ENCODE peak calls at places on chromosome 7, in nine cellular contexts. One of them, this sample, is unnamed.

GRCh38 chr7:122402235-122402634 is 97.7 kb upstream of the FEZF1 start:
- DNase-seq in HTR-8/SVneo: no peak
- DNase-seq in CD4-positive, alpha-beta memory T cell: no peak
- DNase-seq in mucosa of descending colon: no peak
- DNase-seq in neural crest cell: no peak
- DNase-seq in colonic mucosa: no peak
- DNase-seq in GM23248: no peak
- DNase-seq in activated T-cell treated with anti-CD3 and anti-CD28 coated beads, Interleukin-2, amount 50 U/mL, for 24 hours: no peak
- DNase-seq in activated T-helper 9 cell treated with anti-CD3 and anti-CD28 coated beads, Interleukin-2, amount 50 U/mL, for 16 hours: no peak
- DNase-seq in this sample: no peak

GRCh38 chr7:159280008-159280407 is 135.3 kb upstream of the VIPR2 start:
- DNase-seq in HTR-8/SVneo: no peak
- DNase-seq in CD4-positive, alpha-beta memory T cell: no peak
- DNase-seq in mucosa of descending colon: no peak
- DNase-seq in neural crest cell: no peak
- DNase-seq in colonic mucosa: no peak
- DNase-seq in GM23248: no peak
- DNase-seq in activated T-cell treated with anti-CD3 and anti-CD28 coated beads, Interleukin-2, amount 50 U/mL, for 24 hours: no peak
- DNase-seq in activated T-helper 9 cell treated with anti-CD3 and anti-CD28 coated beads, Interleukin-2, amount 50 U/mL, for 16 hours: no peak
- DNase-seq in this sample: no peak

GRCh38 chr7:44867073-44867990 is 18.0 kb downstream of the PURB start:
- DNase-seq in HTR-8/SVneo: peak
- DNase-seq in CD4-positive, alpha-beta memory T cell: peak
- DNase-seq in mucosa of descending colon: no peak
- DNase-seq in neural crest cell: no peak
- DNase-seq in colonic mucosa: no peak
- DNase-seq in GM23248: peak
- DNase-seq in activated T-cell treated with anti-CD3 and anti-CD28 coated beads, Interleukin-2, amount 50 U/mL, for 24 hours: no peak
- DNase-seq in activated T-helper 9 cell treated with anti-CD3 and anti-CD28 coated beads, Interleukin-2, amount 50 U/mL, for 16 hours: no peak
- DNase-seq in this sample: no peak

GRCh38 chr7:25940086-25940906 is 211.7 kb upstream of the NFE2L3 start:
- DNase-seq in HTR-8/SVneo: no peak
- DNase-seq in CD4-positive, alpha-beta memory T cell: no peak
- DNase-seq in mucosa of descending colon: no peak
- DNase-seq in neural crest cell: no peak
- DNase-seq in colonic mucosa: no peak
- DNase-seq in GM23248: no peak
- DNase-seq in activated T-cell treated with anti-CD3 and anti-CD28 coated beads, Interleukin-2, amount 50 U/mL, for 24 hours: no peak
- DNase-seq in activated T-helper 9 cell treated with anti-CD3 and anti-CD28 coated beads, Interleukin-2, amount 50 U/mL, for 16 hours: no peak
- DNase-seq in this sample: no peak

GRCh38 chr7:122549578-122549977 is 149.3 kb downstream of the RNF133 start:
- DNase-seq in HTR-8/SVneo: no peak
- DNase-seq in CD4-positive, alpha-beta memory T cell: no peak
- DNase-seq in mucosa of descending colon: no peak
- DNase-seq in neural crest cell: no peak
- DNase-seq in colonic mucosa: no peak
- DNase-seq in GM23248: no peak
- DNase-seq in activated T-cell treated with anti-CD3 and anti-CD28 coated beads, Interleukin-2, amount 50 U/mL, for 24 hours: no peak
- DNase-seq in activated T-helper 9 cell treated with anti-CD3 and anti-CD28 coated beads, Interleukin-2, amount 50 U/mL, for 16 hours: no peak
- DNase-seq in this sample: no peak

GRCh38 chr7:29113384-29114102 is 32.8 kb downstream of the CPVL start:
- DNase-seq in HTR-8/SVneo: peak
- DNase-seq in CD4-positive, alpha-beta memory T cell: no peak
- DNase-seq in mucosa of descending colon: no peak
- DNase-seq in neural crest cell: no peak
- DNase-seq in colonic mucosa: peak
- DNase-seq in GM23248: peak
- DNase-seq in activated T-cell treated with anti-CD3 and anti-CD28 coated beads, Interleukin-2, amount 50 U/mL, for 24 hours: no peak
- DNase-seq in activated T-helper 9 cell treated with anti-CD3 and anti-CD28 coated beads, Interleukin-2, amount 50 U/mL, for 16 hours: no peak
- DNase-seq in this sample: peak

GRCh38 chr7:52749880-52750279 is 285.6 kb upstream of the POM121L12 start:
- DNase-seq in HTR-8/SVneo: no peak
- DNase-seq in CD4-positive, alpha-beta memory T cell: no peak
- DNase-seq in mucosa of descending colon: no peak
- DNase-seq in neural crest cell: no peak
- DNase-seq in colonic mucosa: no peak
- DNase-seq in GM23248: no peak
- DNase-seq in activated T-cell treated with anti-CD3 and anti-CD28 coated beads, Interleukin-2, amount 50 U/mL, for 24 hours: no peak
- DNase-seq in activated T-helper 9 cell treated with anti-CD3 and anti-CD28 coated beads, Interleukin-2, amount 50 U/mL, for 16 hours: no peak
- DNase-seq in this sample: peak

GRCh38 chr7:120370954-120371353 is 98.0 kb downstream of the KCND2 start:
- DNase-seq in HTR-8/SVneo: no peak
- DNase-seq in CD4-positive, alpha-beta memory T cell: no peak
- DNase-seq in mucosa of descending colon: no peak
- DNase-seq in neural crest cell: no peak
- DNase-seq in colonic mucosa: no peak
- DNase-seq in GM23248: no peak
- DNase-seq in activated T-cell treated with anti-CD3 and anti-CD28 coated beads, Interleukin-2, amount 50 U/mL, for 24 hours: no peak
- DNase-seq in activated T-helper 9 cell treated with anti-CD3 and anti-CD28 coated beads, Interleukin-2, amount 50 U/mL, for 16 hours: no peak
- DNase-seq in this sample: no peak

GRCh38 chr7:44637788-44638594 is 31.6 kb downstream of the OGDH start:
- DNase-seq in HTR-8/SVneo: peak
- DNase-seq in CD4-positive, alpha-beta memory T cell: peak
- DNase-seq in mucosa of descending colon: peak
- DNase-seq in neural crest cell: no peak
- DNase-seq in colonic mucosa: peak
- DNase-seq in GM23248: peak
- DNase-seq in activated T-cell treated with anti-CD3 and anti-CD28 coated beads, Interleukin-2, amount 50 U/mL, for 24 hours: peak
- DNase-seq in activated T-helper 9 cell treated with anti-CD3 and anti-CD28 coated beads, Interleukin-2, amount 50 U/mL, for 16 hours: peak
- DNase-seq in this sample: peak

GRCh38 chr7:101869026-101869900 is 51.8 kb downstream of the CUX1 start:
- DNase-seq in HTR-8/SVneo: no peak
- DNase-seq in CD4-positive, alpha-beta memory T cell: no peak
- DNase-seq in mucosa of descending colon: no peak
- DNase-seq in neural crest cell: no peak
- DNase-seq in colonic mucosa: no peak
- DNase-seq in GM23248: no peak
- DNase-seq in activated T-cell treated with anti-CD3 and anti-CD28 coated beads, Interleukin-2, amount 50 U/mL, for 24 hours: no peak
- DNase-seq in activated T-helper 9 cell treated with anti-CD3 and anti-CD28 coated beads, Interleukin-2, amount 50 U/mL, for 16 hours: no peak
- DNase-seq in this sample: no peak

GRCh38 chr7:156680281-156680680 is 39.7 kb downstream of the RNF32 start:
- DNase-seq in HTR-8/SVneo: no peak
- DNase-seq in CD4-positive, alpha-beta memory T cell: no peak
- DNase-seq in mucosa of descending colon: no peak
- DNase-seq in neural crest cell: no peak
- DNase-seq in colonic mucosa: no peak
- DNase-seq in GM23248: no peak
- DNase-seq in activated T-cell treated with anti-CD3 and anti-CD28 coated beads, Interleukin-2, amount 50 U/mL, for 24 hours: no peak
- DNase-seq in activated T-helper 9 cell treated with anti-CD3 and anti-CD28 coated beads, Interleukin-2, amount 50 U/mL, for 16 hours: no peak
- DNase-seq in this sample: no peak

GRCh38 chr7:46291601-46292150 is 370.6 kb upstream of the IGFBP3 start:
- DNase-seq in HTR-8/SVneo: no peak
- DNase-seq in CD4-positive, alpha-beta memory T cell: no peak
- DNase-seq in mucosa of descending colon: no peak
- DNase-seq in neural crest cell: no peak
- DNase-seq in colonic mucosa: no peak
- DNase-seq in GM23248: peak
- DNase-seq in activated T-cell treated with anti-CD3 and anti-CD28 coated beads, Interleukin-2, amount 50 U/mL, for 24 hours: no peak
- DNase-seq in activated T-helper 9 cell treated with anti-CD3 and anti-CD28 coated beads, Interleukin-2, amount 50 U/mL, for 16 hours: no peak
- DNase-seq in this sample: no peak

GRCh38 chr7:38702002-38702535 is 70.9 kb upstream of the AMPH start:
- DNase-seq in HTR-8/SVneo: no peak
- DNase-seq in CD4-positive, alpha-beta memory T cell: no peak
- DNase-seq in mucosa of descending colon: no peak
- DNase-seq in neural crest cell: no peak
- DNase-seq in colonic mucosa: no peak
- DNase-seq in GM23248: no peak
- DNase-seq in activated T-cell treated with anti-CD3 and anti-CD28 coated beads, Interleukin-2, amount 50 U/mL, for 24 hours: no peak
- DNase-seq in activated T-helper 9 cell treated with anti-CD3 and anti-CD28 coated beads, Interleukin-2, amount 50 U/mL, for 16 hours: no peak
- DNase-seq in this sample: no peak

GRCh38 chr7:155289949-155290501 is 7.7 kb upstream of the INSIG1 start:
- DNase-seq in HTR-8/SVneo: no peak
- DNase-seq in CD4-positive, alpha-beta memory T cell: no peak
- DNase-seq in mucosa of descending colon: no peak
- DNase-seq in neural crest cell: no peak
- DNase-seq in colonic mucosa: no peak
- DNase-seq in GM23248: no peak
- DNase-seq in activated T-cell treated with anti-CD3 and anti-CD28 coated beads, Interleukin-2, amount 50 U/mL, for 24 hours: no peak
- DNase-seq in activated T-helper 9 cell treated with anti-CD3 and anti-CD28 coated beads, Interleukin-2, amount 50 U/mL, for 16 hours: no peak
- DNase-seq in this sample: no peak

GRCh38 chr7:437293-438280 is 82.1 kb downstream of the PDGFA start:
- DNase-seq in HTR-8/SVneo: no peak
- DNase-seq in CD4-positive, alpha-beta memory T cell: no peak
- DNase-seq in mucosa of descending colon: peak
- DNase-seq in neural crest cell: no peak
- DNase-seq in colonic mucosa: no peak
- DNase-seq in GM23248: no peak
- DNase-seq in activated T-cell treated with anti-CD3 and anti-CD28 coated beads, Interleukin-2, amount 50 U/mL, for 24 hours: no peak
- DNase-seq in activated T-helper 9 cell treated with anti-CD3 and anti-CD28 coated beads, Interleukin-2, amount 50 U/mL, for 16 hours: no peak
- DNase-seq in this sample: no peak

GRCh38 chr7:81690251-81690650 is 79.6 kb downstream of the HGF start:
- DNase-seq in HTR-8/SVneo: no peak
- DNase-seq in CD4-positive, alpha-beta memory T cell: no peak
- DNase-seq in mucosa of descending colon: no peak
- DNase-seq in neural crest cell: no peak
- DNase-seq in colonic mucosa: no peak
- DNase-seq in GM23248: no peak
- DNase-seq in activated T-cell treated with anti-CD3 and anti-CD28 coated beads, Interleukin-2, amount 50 U/mL, for 24 hours: no peak
- DNase-seq in activated T-helper 9 cell treated with anti-CD3 and anti-CD28 coated beads, Interleukin-2, amount 50 U/mL, for 16 hours: no peak
- DNase-seq in this sample: no peak

GRCh38 chr7:99320371-99320770 is 5.3 kb upstream of the ARPC1A start:
- DNase-seq in HTR-8/SVneo: no peak
- DNase-seq in CD4-positive, alpha-beta memory T cell: no peak
- DNase-seq in mucosa of descending colon: no peak
- DNase-seq in neural crest cell: no peak
- DNase-seq in colonic mucosa: no peak
- DNase-seq in GM23248: no peak
- DNase-seq in activated T-cell treated with anti-CD3 and anti-CD28 coated beads, Interleukin-2, amount 50 U/mL, for 24 hours: no peak
- DNase-seq in activated T-helper 9 cell treated with anti-CD3 and anti-CD28 coated beads, Interleukin-2, amount 50 U/mL, for 16 hours: no peak
- DNase-seq in this sample: no peak

GRCh38 chr7:28455486-28455885 is 43.2 kb downstream of the CREB5 start:
- DNase-seq in HTR-8/SVneo: no peak
- DNase-seq in CD4-positive, alpha-beta memory T cell: no peak
- DNase-seq in mucosa of descending colon: no peak
- DNase-seq in neural crest cell: no peak
- DNase-seq in colonic mucosa: no peak
- DNase-seq in GM23248: no peak
- DNase-seq in activated T-cell treated with anti-CD3 and anti-CD28 coated beads, Interleukin-2, amount 50 U/mL, for 24 hours: no peak
- DNase-seq in activated T-helper 9 cell treated with anti-CD3 and anti-CD28 coated beads, Interleukin-2, amount 50 U/mL, for 16 hours: no peak
- DNase-seq in this sample: no peak

GRCh38 chr7:33432825-33433224 is 303.5 kb downstream of the BBS9 start:
- DNase-seq in HTR-8/SVneo: no peak
- DNase-seq in CD4-positive, alpha-beta memory T cell: no peak
- DNase-seq in mucosa of descending colon: no peak
- DNase-seq in neural crest cell: no peak
- DNase-seq in colonic mucosa: no peak
- DNase-seq in GM23248: no peak
- DNase-seq in activated T-cell treated with anti-CD3 and anti-CD28 coated beads, Interleukin-2, amount 50 U/mL, for 24 hours: no peak
- DNase-seq in activated T-helper 9 cell treated with anti-CD3 and anti-CD28 coated beads, Interleukin-2, amount 50 U/mL, for 16 hours: no peak
- DNase-seq in this sample: no peak

GRCh38 chr7:40879941-40880558 is 745.2 kb downstream of the SUGCT start:
- DNase-seq in HTR-8/SVneo: no peak
- DNase-seq in CD4-positive, alpha-beta memory T cell: no peak
- DNase-seq in mucosa of descending colon: no peak
- DNase-seq in neural crest cell: no peak
- DNase-seq in colonic mucosa: no peak
- DNase-seq in GM23248: no peak
- DNase-seq in activated T-cell treated with anti-CD3 and anti-CD28 coated beads, Interleukin-2, amount 50 U/mL, for 24 hours: no peak
- DNase-seq in activated T-helper 9 cell treated with anti-CD3 and anti-CD28 coated beads, Interleukin-2, amount 50 U/mL, for 16 hours: no peak
- DNase-seq in this sample: no peak

GRCh38 chr7:44765579-44766415 is 17.1 kb downstream of the ZMIZ2 start:
- DNase-seq in HTR-8/SVneo: no peak
- DNase-seq in CD4-positive, alpha-beta memory T cell: no peak
- DNase-seq in mucosa of descending colon: no peak
- DNase-seq in neural crest cell: no peak
- DNase-seq in colonic mucosa: no peak
- DNase-seq in GM23248: no peak
- DNase-seq in activated T-cell treated with anti-CD3 and anti-CD28 coated beads, Interleukin-2, amount 50 U/mL, for 24 hours: no peak
- DNase-seq in activated T-helper 9 cell treated with anti-CD3 and anti-CD28 coated beads, Interleukin-2, amount 50 U/mL, for 16 hours: no peak
- DNase-seq in this sample: no peak

GRCh38 chr7:1889556-1890181 is 219.6 kb downstream of the ELFN1 start:
- DNase-seq in HTR-8/SVneo: no peak
- DNase-seq in CD4-positive, alpha-beta memory T cell: peak
- DNase-seq in mucosa of descending colon: no peak
- DNase-seq in neural crest cell: no peak
- DNase-seq in colonic mucosa: no peak
- DNase-seq in GM23248: peak
- DNase-seq in activated T-cell treated with anti-CD3 and anti-CD28 coated beads, Interleukin-2, amount 50 U/mL, for 24 hours: no peak
- DNase-seq in activated T-helper 9 cell treated with anti-CD3 and anti-CD28 coated beads, Interleukin-2, amount 50 U/mL, for 16 hours: no peak
- DNase-seq in this sample: no peak

GRCh38 chr7:113710310-113711106 is 208.3 kb downstream of the PPP1R3A start:
- DNase-seq in HTR-8/SVneo: peak
- DNase-seq in CD4-positive, alpha-beta memory T cell: peak
- DNase-seq in mucosa of descending colon: no peak
- DNase-seq in neural crest cell: peak
- DNase-seq in colonic mucosa: peak
- DNase-seq in GM23248: peak
- DNase-seq in activated T-cell treated with anti-CD3 and anti-CD28 coated beads, Interleukin-2, amount 50 U/mL, for 24 hours: no peak
- DNase-seq in activated T-helper 9 cell treated with anti-CD3 and anti-CD28 coated beads, Interleukin-2, amount 50 U/mL, for 16 hours: no peak
- DNase-seq in this sample: peak

GRCh38 chr7:101562531-101563197 is 66.4 kb downstream of the MYL10 start:
- DNase-seq in HTR-8/SVneo: no peak
- DNase-seq in CD4-positive, alpha-beta memory T cell: no peak
- DNase-seq in mucosa of descending colon: no peak
- DNase-seq in neural crest cell: no peak
- DNase-seq in colonic mucosa: no peak
- DNase-seq in GM23248: peak
- DNase-seq in activated T-cell treated with anti-CD3 and anti-CD28 coated beads, Interleukin-2, amount 50 U/mL, for 24 hours: no peak
- DNase-seq in activated T-helper 9 cell treated with anti-CD3 and anti-CD28 coated beads, Interleukin-2, amount 50 U/mL, for 16 hours: no peak
- DNase-seq in this sample: no peak

GRCh38 chr7:1576521-1577253 is 6.9 kb upstream of the PSMG3 start:
- DNase-seq in HTR-8/SVneo: no peak
- DNase-seq in CD4-positive, alpha-beta memory T cell: no peak
- DNase-seq in mucosa of descending colon: no peak
- DNase-seq in neural crest cell: no peak
- DNase-seq in colonic mucosa: no peak
- DNase-seq in GM23248: no peak
- DNase-seq in activated T-cell treated with anti-CD3 and anti-CD28 coated beads, Interleukin-2, amount 50 U/mL, for 24 hours: no peak
- DNase-seq in activated T-helper 9 cell treated with anti-CD3 and anti-CD28 coated beads, Interleukin-2, amount 50 U/mL, for 16 hours: no peak
- DNase-seq in this sample: no peak

GRCh38 chr7:48355346-48355745 is 184.1 kb downstream of the ABCA13 start:
- DNase-seq in HTR-8/SVneo: no peak
- DNase-seq in CD4-positive, alpha-beta memory T cell: no peak
- DNase-seq in mucosa of descending colon: no peak
- DNase-seq in neural crest cell: no peak
- DNase-seq in colonic mucosa: no peak
- DNase-seq in GM23248: no peak
- DNase-seq in activated T-cell treated with anti-CD3 and anti-CD28 coated beads, Interleukin-2, amount 50 U/mL, for 24 hours: no peak
- DNase-seq in activated T-helper 9 cell treated with anti-CD3 and anti-CD28 coated beads, Interleukin-2, amount 50 U/mL, for 16 hours: no peak
- DNase-seq in this sample: no peak

GRCh38 chr7:135771961-135772638 is 23.5 kb upstream of the FAM180A start:
- DNase-seq in HTR-8/SVneo: no peak
- DNase-seq in CD4-positive, alpha-beta memory T cell: no peak
- DNase-seq in mucosa of descending colon: no peak
- DNase-seq in neural crest cell: no peak
- DNase-seq in colonic mucosa: no peak
- DNase-seq in GM23248: peak
- DNase-seq in activated T-cell treated with anti-CD3 and anti-CD28 coated beads, Interleukin-2, amount 50 U/mL, for 24 hours: no peak
- DNase-seq in activated T-helper 9 cell treated with anti-CD3 and anti-CD28 coated beads, Interleukin-2, amount 50 U/mL, for 16 hours: no peak
- DNase-seq in this sample: no peak

This sample was measured in left colon.